ENCODE peak calls at places on chromosomes 6 and 20, in five cellular contexts. X is body of pancreas, P is HCT116, J is IMR-90, R is astrocyte of the spinal cord. V is an unnamed sample.

GRCh38 chr20:4573564-4574355 is 147.9 kb upstream of the PRND start:
- DNase-seq in X (no peak), P (no peak), J (peak; percentile 96), R (peak; percentile 98), V (peak; percentile 97)

GRCh38 chr20:9903048-9903651 is 64.3 kb upstream of the PAK5 start:
- DNase-seq in X (no peak), P (peak; percentile 26), J (no peak), R (no peak), V (peak; percentile 11)

GRCh38 chr6:117389227-117390057 is 36.3 kb downstream of the ROS1 start:
- DNase-seq in X (no peak), P (no peak), J (no peak), R (no peak), V (peak; percentile 51)

GRCh38 chr6:159790947-159791598 is 806 bp downstream of the MRPL18 start:
- DNase-seq in X (peak; percentile 21), P (no peak), J (no peak), R (no peak), V (no peak)

GRCh38 chr6:144012534-144012933 is 4.5 kb upstream of the PLAGL1 start:
- DNase-seq in X (no peak), P (no peak), J (peak; percentile 60), R (no peak), V (peak; percentile 65)

GRCh38 chr20:4457566-4458543 is 263.9 kb upstream of the PRND start:
- DNase-seq in X (no peak), P (peak; percentile 27), J (no peak), R (no peak), V (no peak)

GRCh38 chr20:2875690-2876203 is 2.5 kb downstream of the PTPRA start:
- DNase-seq in X (no peak), P (no peak), J (no peak), R (no peak), V (no peak)

GRCh38 chr20:38840053-38840893 is 34.8 kb downstream of the PPP1R16B start:
- DNase-seq in X (no peak), P (no peak), J (no peak), R (no peak), V (peak; percentile 7)

GRCh38 chr6:23180504-23181293 is 611.3 kb downstream of the HDGFL1 start:
- DNase-seq in X (peak; percentile 58), P (no peak), J (peak; percentile 90), R (peak; percentile 86), V (peak; percentile 79)

GRCh38 chr6:145813285-145814034 is 1.1 kb downstream of the FBXO30 start:
- DNase-seq in X (no peak), P (no peak), J (peak; percentile 84), R (peak; percentile 73), V (peak; percentile 81)

GRCh38 chr6:135920689-135921088 is 69.2 kb downstream of the PDE7B start:
- DNase-seq in X (no peak), P (no peak), J (no peak), R (peak; percentile 36), V (peak; percentile 36)

GRCh38 chr6:135922746-135923145 is 71.2 kb downstream of the PDE7B start:
- DNase-seq in X (no peak), P (no peak), J (peak; percentile 58), R (peak; percentile 87), V (peak; percentile 96)

GRCh38 chr6:135919026-135919425 is 67.5 kb downstream of the PDE7B start:
- DNase-seq in X (no peak), P (no peak), J (no peak), R (no peak), V (no peak)

GRCh38 chr6:135921176-135921575 is 69.7 kb downstream of the PDE7B start:
- DNase-seq in X (no peak), P (no peak), J (peak; percentile 36), R (peak; percentile 54), V (peak; percentile 22)

DNA sequence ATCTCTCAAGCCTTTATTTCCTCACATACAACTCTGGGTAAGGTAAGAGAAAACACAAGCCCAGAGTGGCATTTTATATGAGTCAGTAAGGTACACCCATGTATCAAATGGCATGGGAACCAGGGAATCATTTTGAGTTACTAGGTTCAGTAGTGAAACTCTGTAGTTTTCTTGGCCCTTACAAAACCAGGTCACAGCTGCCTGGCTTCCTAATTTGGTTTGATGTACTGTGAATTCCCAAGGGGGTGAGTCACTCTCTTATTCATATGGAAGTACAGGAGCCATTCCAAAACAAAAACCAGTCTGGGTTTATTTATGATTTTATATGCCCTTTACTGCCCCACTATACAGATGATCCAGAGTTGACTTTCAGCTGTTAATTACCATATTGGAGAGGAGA is 70.7 kb downstream of the PDE7B start:
- DNase-seq in X (no peak), P (peak; percentile 29), J (peak; percentile 98), R (peak; percentile 98), V (peak; percentile 100)
- H3K4me3 ChIP-seq in X (no peak overlapping the region), P (no peak overlapping the region), J (no peak overlapping the region), R (no peak overlapping the region), V (no peak overlapping the region)

GRCh38 chr6:79230149-79230548 is 4.3 kb downstream of the HMGN3 start:
- DNase-seq in X (no peak), P (no peak), J (no peak), R (no peak), V (no peak)

GRCh38 chr6:79231101-79231500 is 3.4 kb downstream of the HMGN3 start:
- DNase-seq in X (no peak), P (no peak), J (no peak), R (no peak), V (no peak)

GRCh38 chr6:79234150-79235022 is at the start of gene HMGN3:
- DNase-seq in X (peak; percentile 95), P (peak; percentile 87), J (peak; percentile 91), R (peak; percentile 95), V (peak; percentile 88)

GRCh38 chr6:79232696-79233462 is 1.6 kb downstream of the HMGN3 start:
- DNase-seq in X (no peak), P (no peak), J (no peak), R (no peak), V (no peak)

DNA sequence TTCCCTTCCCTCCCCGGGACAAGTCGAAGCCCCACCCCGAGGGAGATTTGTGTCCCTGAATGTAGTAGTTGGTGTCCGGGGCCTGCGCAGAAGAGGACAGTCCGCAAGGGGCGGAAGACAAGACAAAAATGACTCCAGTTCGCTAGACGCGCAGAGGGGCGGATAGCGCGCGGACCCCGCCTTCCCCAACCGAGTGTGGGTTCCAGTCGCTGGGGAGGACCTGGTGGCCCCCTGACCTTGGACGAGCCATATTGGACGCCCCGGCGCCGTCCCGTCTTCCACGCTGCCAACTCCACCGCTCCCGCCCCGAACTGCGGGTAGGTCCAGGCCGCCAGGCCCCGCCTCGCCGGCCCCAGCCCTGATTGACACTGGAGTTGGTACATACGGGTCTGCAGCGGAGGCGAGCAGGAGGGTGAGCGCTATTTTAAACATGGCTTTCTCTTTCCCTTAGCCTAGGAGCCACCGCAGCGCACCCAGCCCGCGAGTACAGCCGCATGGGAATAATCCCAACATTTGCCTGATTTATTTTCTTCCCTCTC is 802 bp downstream of the HMGN3 start:
- DNase-seq in X (peak; percentile 89), P (peak; percentile 77), J (peak; percentile 82), R (peak; percentile 91), V (peak; percentile 85)
- TF ChIP-seq CTCF in X (no peak), P (peak; percentile 33), J (peak; percentile 20), R (peak; percentile 27), V (peak; percentile 19)

GRCh38 chr6:28807682-28808280 is 116.0 kb downstream of the TRIM27 start:
- DNase-seq in X (no peak), P (peak; percentile 75), J (peak; percentile 69), R (peak; percentile 57), V (peak; percentile 77)

GRCh38 chr6:28808383-28808782 is 115.4 kb downstream of the TRIM27 start:
- DNase-seq in X (no peak), P (no peak), J (no peak), R (no peak), V (no peak)

GRCh38 chr6:28803337-28803709 is 120.5 kb downstream of the TRIM27 start:
- DNase-seq in X (no peak), P (no peak), J (no peak), R (no peak), V (no peak)

DNA sequence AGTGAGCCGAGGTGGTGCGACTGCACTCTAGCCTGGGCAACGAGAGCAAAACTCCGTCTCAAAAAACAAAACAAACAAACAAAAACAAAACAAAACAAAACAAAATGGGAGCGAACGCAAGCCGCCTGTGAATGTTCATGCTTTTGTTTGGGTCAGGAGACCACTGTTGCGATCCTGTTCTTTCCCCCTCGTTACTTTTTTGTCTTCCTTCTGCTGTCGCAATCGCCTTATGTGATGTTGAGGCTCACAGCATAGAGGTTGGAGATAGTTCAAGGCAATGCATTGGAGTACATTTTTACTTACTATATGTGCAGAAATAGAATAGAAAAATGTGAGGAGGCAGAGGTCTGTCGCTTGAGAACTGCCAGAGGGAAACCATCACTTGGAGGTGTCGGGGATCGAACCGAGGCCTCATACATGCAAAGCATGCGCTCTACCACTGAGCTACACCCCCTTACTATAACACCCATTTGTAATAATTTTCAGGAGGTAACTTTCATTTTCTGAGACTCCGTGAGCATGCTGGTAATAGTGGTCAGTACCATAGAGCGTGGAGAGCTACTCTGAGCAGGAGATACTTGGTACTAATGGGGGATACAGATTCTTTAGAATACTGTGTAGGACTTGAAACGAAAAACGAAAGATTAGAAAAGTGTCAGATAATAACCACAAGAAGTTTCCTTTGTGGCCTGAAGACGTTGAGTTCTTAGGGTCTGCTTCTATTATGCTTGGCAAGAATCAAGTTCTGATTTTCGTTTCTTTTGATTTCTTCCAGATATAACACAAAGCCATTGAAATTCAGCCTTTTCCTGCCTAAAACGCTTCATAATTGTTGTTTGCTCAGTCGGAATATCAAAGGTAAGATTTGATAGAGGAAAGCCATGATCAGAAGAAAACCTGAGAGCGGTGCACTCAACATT is 121.1 kb downstream of the TRIM27 start:
- DNase-seq in X (no peak), P (peak; percentile 58), J (peak; percentile 65), R (peak; percentile 42), V (peak; percentile 80)
- H3K4me3 ChIP-seq in X (no peak overlapping the region), P (peak overlapping the region; percentile 30), J (no peak overlapping the region), R (no peak overlapping the region), V (peak overlapping the region; percentile 17)

GRCh38 chr6:7144810-7145209 is 37.0 kb downstream of the RREB1 start:
- DNase-seq in X (no peak), P (no peak), J (no peak), R (no peak), V (no peak)

GRCh38 chr6:7142228-7142801 is 34.6 kb downstream of the RREB1 start:
- DNase-seq in X (no peak), P (no peak), J (no peak), R (no peak), V (no peak)

GRCh38 chr6:7145269-7146078 is 37.7 kb downstream of the RREB1 start:
- DNase-seq in X (peak; percentile 57), P (no peak), J (no peak), R (no peak), V (no peak)

GRCh38 chr6:7140631-7141366 is 33.0 kb downstream of the RREB1 start:
- DNase-seq in X (peak; percentile 88), P (peak; percentile 36), J (peak; percentile 66), R (peak; percentile 72), V (peak; percentile 64)

DNA sequence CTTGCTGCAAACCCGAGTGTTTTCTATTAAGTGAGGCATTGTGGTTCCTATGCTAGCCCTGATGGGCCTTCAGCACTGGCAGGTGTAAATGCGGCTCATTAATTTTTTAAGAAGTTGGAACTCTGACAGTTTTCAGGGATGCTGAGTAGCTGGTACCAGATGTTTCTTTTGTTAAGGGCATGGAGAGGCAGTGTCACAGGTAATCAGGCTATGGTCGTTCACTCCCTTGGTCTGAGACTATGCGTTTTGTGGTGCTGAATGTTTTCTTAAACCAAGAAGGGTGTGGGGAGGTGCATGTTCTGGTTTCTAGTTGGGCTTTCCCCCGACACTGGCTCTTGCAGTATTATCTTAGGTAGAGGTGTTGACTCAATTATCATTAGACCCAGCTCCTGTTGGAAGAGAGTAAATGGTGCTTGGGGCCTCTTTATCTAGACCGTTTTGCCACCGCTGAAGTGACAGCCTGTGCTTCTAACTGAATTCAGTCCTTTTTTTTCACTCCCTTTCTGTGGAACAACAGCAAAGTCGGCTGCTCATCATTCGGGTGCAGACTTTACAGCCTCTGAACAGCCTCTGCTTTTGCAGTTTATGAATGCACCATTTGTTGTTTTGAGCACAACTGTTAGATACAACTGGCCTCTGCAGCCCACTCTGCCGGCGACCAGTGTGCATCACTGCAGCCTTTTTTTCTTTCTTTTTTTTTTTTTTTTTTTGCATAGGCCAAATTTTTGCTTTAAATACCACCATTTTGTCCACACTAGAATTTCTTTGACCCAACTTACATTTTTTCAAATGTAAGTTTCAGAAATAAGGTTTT is 35.6 kb downstream of the RREB1 start:
- DNase-seq in X (no peak), P (no peak), J (no peak), R (no peak), V (no peak)
- TF ChIP-seq CTCF in X (no peak), P (no peak), J (peak; percentile 40), R (peak; percentile 34), V (peak; percentile 14)